ENCODE peak calls at places on chromosomes 16 and 17, in five cellular contexts. One of them, this sample, is unnamed.
A peak's percentile ranks its signal among the peaks of the same experiment; 100 is the strongest.

GRCh38 chr17:11326492-11326891 is 85.5 kb downstream of the SHISA6 start:
- DNase-seq in HepG2: no peak
- DNase-seq in A549: no peak
- DNase-seq in WTC11: no peak
- DNase-seq in GM12878: no peak
- DNase-seq in this sample: no peak

GRCh38 chr17:2232244-2232638 is 71.3 kb downstream of the SMG6 start:
- DNase-seq in GM12878: no peak
- DNase-seq in A549: no peak
- DNase-seq in HepG2: no peak
- DNase-seq in WTC11: no peak
- DNase-seq in this sample: no peak

GRCh38 chr17:7588553-7589203 is 1.2 kb downstream of the SOX15 start:
- DNase-seq in GM12878: no peak
- DNase-seq in A549: no peak
- DNase-seq in WTC11: no peak
- DNase-seq in HepG2: no peak
- DNase-seq in this sample: no peak

GRCh38 chr16:89036776-89037175 is 56.9 kb upstream of the ACSF3 start:
- DNase-seq in GM12878: no peak
- DNase-seq in A549: no peak
- DNase-seq in WTC11: no peak
- DNase-seq in HepG2: no peak
- DNase-seq in this sample: no peak

GRCh38 chr16:87072101-87072500 is 245.1 kb downstream of the C16orf95 start:
- DNase-seq in WTC11: no peak
- DNase-seq in GM12878: no peak
- DNase-seq in HepG2: no peak
- DNase-seq in A549: no peak
- DNase-seq in this sample: no peak

GRCh38 chr16:17367932-17368331 is 102.8 kb downstream of the XYLT1 start:
- DNase-seq in HepG2: no peak
- DNase-seq in WTC11: peak; percentile 82
- DNase-seq in A549: peak; percentile 21
- DNase-seq in GM12878: no peak
- DNase-seq in this sample: peak; percentile 25

GRCh38 chr16:57745768-57746167 is 10.2 kb downstream of the KATNB1 start:
- DNase-seq in HepG2: no peak
- DNase-seq in WTC11: no peak
- DNase-seq in A549: no peak
- DNase-seq in GM12878: no peak
- DNase-seq in this sample: no peak

GRCh38 chr17:67750067-67750466 is 32.3 kb downstream of the NOL11 start:
- DNase-seq in WTC11: no peak
- DNase-seq in GM12878: no peak
- DNase-seq in HepG2: no peak
- DNase-seq in A549: no peak
- DNase-seq in this sample: no peak

GRCh38 chr16:12300946-12301500 is 324.5 kb downstream of the SNX29 start:
- DNase-seq in A549: no peak
- DNase-seq in GM12878: no peak
- DNase-seq in HepG2: no peak
- DNase-seq in WTC11: no peak
- DNase-seq in this sample: no peak

GRCh38 chr17:45640141-45640850 is 143.8 kb upstream of the CRHR1 start:
- DNase-seq in A549: peak; percentile 81
- DNase-seq in WTC11: peak; percentile 91
- DNase-seq in HepG2: peak; percentile 81
- DNase-seq in GM12878: peak; percentile 34
- DNase-seq in this sample: peak; percentile 83

DNA sequence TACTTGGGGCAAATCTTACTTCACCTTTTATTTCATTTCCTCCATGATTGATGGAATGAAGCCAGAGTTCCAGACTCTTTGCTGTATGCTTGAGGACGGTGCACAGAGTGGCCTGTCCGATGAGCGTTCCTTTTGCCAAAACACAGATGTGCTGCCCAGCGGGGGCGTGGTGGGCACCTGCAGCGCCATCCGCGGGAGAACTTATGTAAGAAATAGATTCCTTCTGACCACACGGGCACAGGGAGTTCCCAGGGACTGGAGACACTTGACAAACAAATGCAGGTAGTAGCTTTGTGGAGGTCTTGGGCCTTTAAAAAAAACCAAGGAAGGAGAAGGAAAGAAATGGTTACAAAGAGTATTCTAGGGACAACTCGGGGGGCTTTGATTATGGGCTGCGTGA is 30.6 kb downstream of the CRAMP1 start:
- DNase-seq in GM12878: no peak
- DNase-seq in WTC11: no peak
- DNase-seq in A549: no peak
- DNase-seq in HepG2: no peak
- DNase-seq in this sample: no peak
- TF ChIP-seq ESRRA in GM12878: no peak
- TF ChIP-seq ESRRA in WTC11: no peak
- TF ChIP-seq ESRRA in A549: no peak
- TF ChIP-seq ESRRA in HepG2: no peak
- TF ChIP-seq ESRRA in this sample: no peak

GRCh38 chr17:76204277-76204676 is 36.0 kb downstream of the RNF157 start:
- DNase-seq in A549: peak; percentile 75
- DNase-seq in HepG2: peak; percentile 43
- DNase-seq in WTC11: no peak
- DNase-seq in GM12878: no peak
- DNase-seq in this sample: no peak

GRCh38 chr17:76208120-76208519 is 32.2 kb downstream of the RNF157 start:
- DNase-seq in WTC11: no peak
- DNase-seq in A549: no peak
- DNase-seq in HepG2: no peak
- DNase-seq in GM12878: peak; percentile 66
- DNase-seq in this sample: no peak

GRCh38 chr17:76202516-76202915 is 37.8 kb downstream of the RNF157 start:
- DNase-seq in GM12878: no peak
- DNase-seq in WTC11: no peak
- DNase-seq in HepG2: no peak
- DNase-seq in A549: no peak
- DNase-seq in this sample: no peak

GRCh38 chr17:76207670-76208069 is 32.6 kb downstream of the RNF157 start:
- DNase-seq in WTC11: no peak
- DNase-seq in HepG2: no peak
- DNase-seq in A549: no peak
- DNase-seq in GM12878: no peak
- DNase-seq in this sample: no peak

DNA sequence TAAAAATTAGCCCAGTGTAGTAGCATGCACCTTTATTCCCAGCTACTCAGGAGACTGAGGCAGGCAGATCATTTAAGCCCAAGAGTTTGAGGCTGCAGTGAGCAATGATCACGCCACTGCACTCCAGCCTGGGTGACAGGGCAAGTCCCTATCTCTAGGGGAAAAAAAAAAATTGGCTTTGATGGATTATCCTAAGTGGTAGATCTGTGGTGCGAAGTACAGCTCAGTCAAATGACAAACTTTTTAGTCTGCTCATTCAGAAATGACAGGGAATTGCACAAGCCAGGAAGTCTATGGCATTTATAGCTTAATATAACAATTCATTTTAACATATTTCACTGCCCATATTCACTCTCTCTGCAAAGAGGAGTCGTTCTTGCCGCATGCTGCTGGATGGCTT is 33.0 kb downstream of the RNF157 start:
- DNase-seq in GM12878: no peak
- DNase-seq in A549: no peak
- DNase-seq in HepG2: no peak
- DNase-seq in WTC11: no peak
- DNase-seq in this sample: no peak
- TF ChIP-seq ESRRA in GM12878: no peak
- TF ChIP-seq ESRRA in A549: no peak
- TF ChIP-seq ESRRA in HepG2: no peak
- TF ChIP-seq ESRRA in WTC11: no peak
- TF ChIP-seq ESRRA in this sample: no peak

DNA sequence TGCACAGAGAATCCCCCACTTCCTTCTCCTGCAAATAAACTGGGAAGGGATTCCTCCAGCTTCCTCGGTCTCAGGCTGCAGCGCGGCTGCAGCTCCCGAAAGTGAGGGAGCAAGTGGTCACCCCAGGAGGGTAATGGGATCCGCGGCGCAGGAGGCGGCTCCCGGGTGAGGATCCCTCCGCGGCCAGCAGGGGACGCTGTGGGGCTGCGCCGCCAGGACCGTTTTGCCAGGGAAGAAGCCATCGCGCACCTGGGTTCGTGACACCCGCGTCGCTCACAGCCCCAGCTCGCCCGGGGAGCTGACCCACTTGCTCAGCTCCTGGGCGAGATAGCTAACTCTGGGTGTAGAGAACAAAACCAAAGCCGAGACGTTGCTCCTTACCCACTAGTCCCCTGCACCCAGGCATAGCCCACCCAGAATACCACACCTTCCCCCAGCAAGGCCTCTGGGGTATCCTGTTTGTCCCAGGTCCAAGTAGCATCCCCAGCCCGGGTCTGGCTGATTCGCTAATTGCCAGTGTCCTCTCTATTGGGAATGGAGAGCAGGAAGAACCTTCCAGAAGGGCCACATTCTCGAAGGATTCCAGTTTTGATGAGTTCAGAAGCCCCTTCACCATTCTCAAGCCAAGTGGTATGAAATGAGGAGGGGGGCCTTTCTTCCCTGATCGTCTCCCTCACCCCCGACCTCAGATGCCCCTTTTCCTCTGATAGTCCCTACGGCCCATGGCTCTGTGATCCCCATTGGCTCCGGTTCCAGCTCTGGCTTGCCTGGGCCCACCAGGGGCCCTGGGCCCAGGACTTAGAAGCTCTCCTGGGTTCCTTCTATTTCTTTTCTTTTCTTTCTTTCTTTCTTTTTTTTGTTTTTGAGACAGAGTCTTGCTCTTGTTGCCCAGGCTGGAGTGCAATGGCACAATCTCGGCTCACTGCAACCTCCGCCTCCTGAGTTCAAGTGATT is 14.1 kb downstream of the CYGB start:
- DNase-seq in WTC11: peak; percentile 88
- DNase-seq in A549: peak; percentile 93
- DNase-seq in HepG2: peak; percentile 53
- DNase-seq in GM12878: no peak
- DNase-seq in this sample: peak; percentile 84
- TF ChIP-seq ESRRA in WTC11: no peak
- TF ChIP-seq ESRRA in A549: no peak
- TF ChIP-seq ESRRA in HepG2: peak; percentile 44
- TF ChIP-seq ESRRA in GM12878: no peak
- TF ChIP-seq ESRRA in this sample: no peak

DNA sequence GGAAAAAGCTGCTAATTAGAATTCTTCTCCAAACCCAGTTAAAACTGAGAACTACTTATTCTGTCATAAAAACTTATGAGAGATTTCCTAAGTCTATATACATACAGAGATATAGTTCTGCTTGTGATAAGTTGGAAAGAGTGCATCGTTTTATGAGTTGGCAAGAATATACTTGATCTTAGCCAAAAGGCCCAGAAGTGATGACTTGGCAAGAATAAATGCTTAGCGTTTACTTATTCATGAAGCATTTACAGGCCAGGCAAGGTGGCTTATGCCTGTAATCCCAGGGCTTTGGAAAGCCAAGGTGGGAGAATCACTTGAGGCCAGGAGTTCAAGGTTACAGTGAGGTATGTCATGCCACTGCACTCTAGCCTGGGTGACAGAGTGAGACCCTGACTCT is 81.7 kb downstream of the CYB561 start:
- DNase-seq in WTC11: no peak
- DNase-seq in HepG2: no peak
- DNase-seq in A549: no peak
- DNase-seq in GM12878: no peak
- DNase-seq in this sample: no peak
- TF ChIP-seq ESRRA in WTC11: no peak
- TF ChIP-seq ESRRA in HepG2: no peak
- TF ChIP-seq ESRRA in A549: no peak
- TF ChIP-seq ESRRA in GM12878: no peak
- TF ChIP-seq ESRRA in this sample: no peak

This sample was measured in K562.